ENCODE peak calls at places on chromosomes 7 and 10, in nine cellular contexts. O is transverse colon, P is body of pancreas, X is A549, W is right lobe of liver, Z is uterus, J is endothelial cell of umbilical vein, F is heart left ventricle, T is HCT116. E is an unnamed sample.

GRCh38 chr7:65448824-65449504 is 75.3 kb downstream of the ZNF92 start:
- DNase-seq in J (peak), O (no peak), W (no peak), Z (no peak), P (no peak), X (peak), T (no peak), F (no peak), E (peak)

GRCh38 chr7:110309941-110310340 is 781.0 kb upstream of the LRRN3 start:
- DNase-seq in X (no peak), P (no peak), T (no peak), F (no peak), W (no peak), J (no peak), O (no peak), Z (no peak), E (no peak)

GRCh38 chr10:90224791-90225566 is 523.6 kb downstream of the KIF20B start:
- DNase-seq in T (no peak), F (no peak), P (no peak), J (no peak), X (no peak), Z (no peak), W (no peak), O (no peak), E (no peak)

GRCh38 chr7:135232720-135233119 is 918 bp upstream of the STRA8 start:
- DNase-seq in F (no peak), W (no peak), O (no peak), T (peak), X (peak), J (no peak), P (no peak), Z (no peak), E (no peak)

GRCh38 chr10:119413738-119414611 is 128.5 kb downstream of the RGS10 start:
- DNase-seq in P (peak), O (peak), X (no peak), Z (no peak), T (no peak), J (no peak), W (peak), F (peak), E (no peak)

GRCh38 chr10:96271017-96271815 is at the start of gene BLNK:
- DNase-seq in P (peak), F (peak), J (no peak), Z (peak), W (peak), T (no peak), X (no peak), O (peak), E (no peak)

GRCh38 chr7:80463272-80463920 is 48.5 kb downstream of the GNAT3 start:
- DNase-seq in T (no peak), F (no peak), P (no peak), W (no peak), O (no peak), Z (no peak), X (peak), J (peak), E (no peak)

GRCh38 chr7:4486932-4487331 is 195.2 kb upstream of the FOXK1 start:
- DNase-seq in W (no peak), X (no peak), T (no peak), P (no peak), F (no peak), O (no peak), J (no peak), Z (no peak), E (no peak)

GRCh38 chr10:116257785-116258184 is 15.2 kb downstream of the GFRA1 start:
- DNase-seq in T (no peak), J (no peak), F (no peak), W (no peak), X (no peak), P (no peak), Z (no peak), O (no peak), E (no peak)

GRCh38 chr10:59829024-59829423 is 75.8 kb upstream of the MRLN start:
- DNase-seq in F (no peak), O (no peak), Z (no peak), T (no peak), J (no peak), P (no peak), W (no peak), X (no peak), E (no peak)

GRCh38 chr7:41245916-41246315 is 457.0 kb downstream of the INHBA start:
- DNase-seq in J (no peak), F (no peak), O (no peak), W (no peak), Z (no peak), X (no peak), P (no peak), T (no peak), E (no peak)

GRCh38 chr7:28958235-28958945 is at the start of gene TRIL:
- DNase-seq in P (peak), X (no peak), O (peak), Z (peak), J (peak), W (peak), T (no peak), F (peak), E (no peak)

GRCh38 chr7:104341545-104341944 is 13.1 kb downstream of the LHFPL3 start:
- DNase-seq in J (peak), Z (no peak), T (no peak), O (no peak), P (no peak), W (no peak), X (peak), F (no peak), E (no peak)

GRCh38 chr7:119482671-119483070 is 790.3 kb upstream of the KCND2 start:
- DNase-seq in O (no peak), F (no peak), X (no peak), T (no peak), Z (no peak), P (no peak), J (no peak), W (no peak), E (no peak)

GRCh38 chr10:78357027-78357672 is 323.5 kb downstream of the RPS24 start:
- DNase-seq in Z (peak), W (no peak), J (no peak), P (no peak), F (no peak), O (no peak), X (no peak), T (no peak), E (no peak)

GRCh38 chr10:22539579-22540160 is 174.7 kb downstream of the PIP4K2A start:
- DNase-seq in W (no peak), J (no peak), T (no peak), Z (no peak), X (no peak), O (no peak), P (no peak), F (no peak), E (no peak)

GRCh38 chr7:47647213-47647985 is 65.5 kb upstream of the TNS3 start:
- DNase-seq in F (no peak), Z (no peak), W (no peak), O (no peak), J (no peak), X (no peak), P (no peak), T (no peak), E (no peak)

GRCh38 chr10:128924918-128925317 is 542.1 kb upstream of the MGMT start:
- DNase-seq in X (no peak), J (no peak), W (no peak), Z (no peak), F (no peak), P (no peak), T (no peak), O (no peak), E (no peak)

GRCh38 chr7:157768198-157768597 is 431.4 kb downstream of the DNAJB6 start:
- DNase-seq in F (no peak), O (no peak), T (no peak), W (no peak), P (no peak), J (no peak), X (no peak), Z (no peak), E (no peak)

GRCh38 chr7:157767466-157767865 is 430.7 kb downstream of the DNAJB6 start:
- DNase-seq in P (no peak), O (no peak), W (no peak), X (no peak), F (no peak), T (no peak), Z (no peak), J (no peak), E (no peak)

GRCh38 chr7:157770716-157771320 is 434.0 kb downstream of the DNAJB6 start:
- DNase-seq in Z (no peak), J (no peak), F (no peak), P (no peak), O (no peak), T (no peak), X (no peak), W (peak), E (no peak)

GRCh38 chr7:157769870-157770213 is 433.0 kb downstream of the DNAJB6 start:
- DNase-seq in F (no peak), O (no peak), Z (no peak), W (peak), P (no peak), J (no peak), T (no peak), X (no peak), E (no peak)

DNA sequence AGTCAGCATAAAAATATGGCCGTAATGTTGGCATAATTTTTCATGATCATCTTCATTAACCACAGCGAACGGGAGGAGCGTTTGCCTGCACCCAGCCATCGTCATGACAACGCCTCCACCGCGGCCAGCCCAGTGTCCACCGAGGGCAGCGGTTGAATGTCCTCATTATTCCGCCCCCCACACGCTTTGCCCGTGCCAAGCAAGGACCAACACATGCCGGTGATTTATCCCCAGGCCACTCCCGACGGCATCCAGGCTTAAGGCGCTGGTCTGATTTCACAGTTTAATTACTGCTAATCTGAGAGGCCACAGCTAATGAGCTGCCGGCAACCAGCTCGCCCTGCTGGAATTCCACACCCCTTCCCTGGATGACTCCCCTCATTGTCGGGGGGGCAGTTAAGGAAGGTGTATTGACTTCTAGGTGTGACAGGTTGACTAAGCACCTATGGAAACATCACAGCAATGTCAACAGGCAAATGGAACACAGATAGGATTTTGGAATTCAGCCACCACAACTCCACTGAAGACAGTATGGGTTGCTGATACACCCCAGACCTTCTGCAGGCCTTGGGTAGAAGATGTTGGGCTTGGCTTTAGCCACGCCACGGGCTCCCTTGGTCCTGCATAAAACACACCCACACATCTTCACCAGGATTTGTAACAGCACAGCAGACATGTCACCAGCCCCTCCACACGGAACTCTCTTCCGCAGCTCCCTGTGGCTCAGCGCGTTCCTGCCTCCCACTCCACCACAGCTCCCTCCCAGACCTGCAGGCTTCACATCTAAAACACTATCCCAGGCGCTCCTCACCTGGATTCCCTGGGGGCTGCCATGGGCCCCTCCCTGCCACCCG is 432.4 kb downstream of the DNAJB6 start:
- DNase-seq in Z (no peak), X (no peak), J (no peak), P (no peak), T (no peak), F (no peak), O (no peak), W (no peak), E (no peak)
- TF ChIP-seq POLR2A in Z (no peak), X (no peak), J (no peak), P (no peak), T (no peak), F (no peak), O (no peak), W (no peak), E (no peak)

GRCh38 chr7:27199820-27200760 is at the start of gene HOXA13:
- DNase-seq in F (no peak), O (peak), T (peak), X (peak), J (no peak), P (peak), W (no peak), Z (no peak), E (no peak)

GRCh38 chr7:27202018-27202740 is 2.3 kb upstream of the HOXA13 start:
- DNase-seq in T (no peak), Z (no peak), X (no peak), W (no peak), F (no peak), O (no peak), P (no peak), J (no peak), E (no peak)

GRCh38 chr7:27200761-27201230 is 905 bp upstream of the HOXA13 start:
- DNase-seq in Z (no peak), F (no peak), O (no peak), P (peak), J (no peak), T (no peak), W (no peak), X (no peak), E (no peak)

GRCh38 chr7:27202741-27203134 is 2.8 kb upstream of the HOXA13 start:
- DNase-seq in T (no peak), P (no peak), Z (no peak), O (no peak), W (no peak), F (no peak), J (no peak), X (no peak), E (no peak)

GRCh38 chr7:27201231-27202017 is 1.5 kb upstream of the HOXA13 start:
- DNase-seq in F (no peak), P (peak), O (no peak), W (no peak), Z (no peak), X (peak), J (no peak), T (no peak), E (no peak)
- TF ChIP-seq POLR2A in F (no peak), P (no peak), O (peak), W (no peak), Z (no peak), X (no peak), J (no peak), T (no peak), E (no peak)

GRCh38 chr10:85139124-85139523 is 810.7 kb downstream of the CCSER2 start:
- DNase-seq in P (no peak), X (no peak), Z (no peak), J (no peak), O (no peak), T (no peak), F (no peak), W (no peak), E (no peak)

GRCh38 chr10:85137253-85137652 is 808.9 kb downstream of the CCSER2 start:
- DNase-seq in P (no peak), J (no peak), W (no peak), Z (no peak), F (no peak), X (no peak), O (no peak), T (no peak), E (no peak)

DNA sequence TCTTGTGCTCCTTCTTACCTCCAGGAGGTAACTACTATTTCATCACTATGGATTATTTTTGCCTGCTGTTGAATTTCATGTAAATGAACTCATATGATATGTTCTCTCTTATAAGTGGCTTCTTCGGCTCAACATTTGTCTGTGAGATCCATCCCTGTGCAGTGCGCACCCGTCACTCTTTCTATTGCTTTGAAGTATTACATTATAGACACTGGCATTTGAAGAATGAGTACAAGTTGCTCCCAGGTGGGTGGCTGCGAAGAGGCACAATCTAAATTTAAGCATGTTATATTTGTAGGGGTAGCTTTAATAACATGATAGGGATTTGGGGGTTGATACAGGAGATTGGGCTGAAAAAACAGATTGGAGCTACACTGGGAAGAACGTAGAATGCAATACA is 809.7 kb downstream of the CCSER2 start:
- DNase-seq in T (no peak), F (no peak), J (no peak), X (no peak), P (no peak), W (no peak), O (no peak), Z (no peak), E (no peak)
- TF ChIP-seq POLR2A in T (no peak), F (no peak), J (no peak), X (no peak), P (no peak), W (no peak), O (no peak), Z (no peak), E (no peak)

GRCh38 chr7:1679966-1680730 is 10.1 kb downstream of the ELFN1 start:
- DNase-seq in F (peak), X (no peak), P (no peak), O (no peak), T (no peak), W (no peak), J (no peak), Z (no peak), E (no peak)
- TF ChIP-seq POLR2A in F (no peak), X (no peak), P (no peak), O (no peak), T (no peak), W (no peak), J (no peak), Z (no peak), E (no peak)

E was measured in H54.